ENCODE peak calls at places on chromosomes 2 and 18, in five cellular contexts. Z, D, T, S and L are unnamed samples.

GRCh38 chr2:241410739-241411176 is 54.7 kb downstream of the FARP2 start:
- DNase-seq in D (peak; percentile 39), Z (no peak), S (peak; percentile 44), T (no peak), L (no peak)

GRCh38 chr2:185833864-185834263 is 95.3 kb downstream of the FSIP2 start:
- DNase-seq in S (no peak), T (no peak), Z (no peak), D (no peak), L (no peak)

GRCh38 chr2:215049341-215049740 is 89.1 kb downstream of the ABCA12 start:
- DNase-seq in S (no peak), T (no peak), Z (no peak), D (no peak), L (no peak)

GRCh38 chr2:200773083-200773482 is 38.6 kb upstream of the BZW1 start:
- DNase-seq in Z (no peak), T (no peak), D (no peak), S (no peak), L (no peak)

GRCh38 chr18:51257150-51257549 is 59.7 kb upstream of the MEX3C start:
- DNase-seq in D (no peak), Z (no peak), T (no peak), S (peak; percentile 46), L (no peak)

GRCh38 chr2:23413641-23414040 is 28.7 kb downstream of the KLHL29 start:
- DNase-seq in D (no peak), T (no peak), S (no peak), Z (no peak), L (no peak)

GRCh38 chr18:78376036-78376435 is 603.6 kb upstream of the SALL3 start:
- DNase-seq in Z (no peak), S (no peak), D (no peak), T (no peak), L (no peak)

GRCh38 chr2:28357948-28358667 is 34.5 kb upstream of the FOSL2 start:
- DNase-seq in T (no peak), Z (no peak), D (no peak), S (no peak), L (peak; percentile 20)

GRCh38 chr2:190404487-190404886 is 3.7 kb upstream of the MFSD6 start:
- DNase-seq in S (no peak), D (no peak), Z (no peak), T (no peak), L (peak; percentile 33)

GRCh38 chr2:64548795-64549194 is 24.7 kb downstream of the AFTPH start:
- DNase-seq in Z (no peak), S (no peak), D (no peak), T (no peak), L (no peak)

GRCh38 chr2:26711457-26712155 is 19.1 kb downstream of the KCNK3 start:
- DNase-seq in S (peak; percentile 33), Z (no peak), T (no peak), D (no peak), L (no peak)

GRCh38 chr2:10006248-10007147 is 36.9 kb upstream of the KLF11 start:
- DNase-seq in S (peak; percentile 91), T (peak; percentile 7), D (peak; percentile 51), Z (no peak), L (no peak)

GRCh38 chr2:9110893-9111569 is 95.6 kb upstream of the ASAP2 start:
- DNase-seq in Z (no peak), D (no peak), S (no peak), T (no peak), L (no peak)

GRCh38 chr2:53202063-53202462 is 565.5 kb upstream of the CHAC2 start:
- DNase-seq in D (peak; percentile 5), Z (no peak), S (peak; percentile 82), T (no peak), L (no peak)